ENCODE peak calls at places on chromosomes 3 and 15, in four cellular contexts. C is HuH-7, E is T47D, P is AG20443. A is an unnamed sample.

GRCh38 chr15:94487635-94488034 is 256.3 kb downstream of the MCTP2 start:
- DNase-seq in C (no peak), P (no peak), E (no peak), A (no peak)

GRCh38 chr15:41660235-41661077 is at the start of gene MGA:
- DNase-seq in C (peak; percentile 79), E (no peak), P (peak; percentile 99), A (peak; percentile 76)

GRCh38 chr15:88115529-88116152 is 140.9 kb downstream of the NTRK3 start:
- DNase-seq in P (no peak), C (no peak), E (no peak), A (no peak)

GRCh38 chr3:171284308-171285075 is 175.7 kb downstream of the TNIK start:
- DNase-seq in C (no peak), E (no peak), P (peak; percentile 92), A (no peak)

GRCh38 chr3:13022348-13023250 is 50.6 kb downstream of the IQSEC1 start:
- DNase-seq in C (no peak), E (no peak), P (peak; percentile 85), A (no peak)

GRCh38 chr15:93432474-93432873 is 343.5 kb upstream of the RGMA start:
- DNase-seq in E (no peak), C (no peak), P (no peak), A (no peak)

GRCh38 chr15:70348581-70349344 is 251.0 kb upstream of the TLE3 start:
- DNase-seq in E (no peak), C (peak; percentile 76), P (no peak), A (no peak)

GRCh38 chr3:134872405-134872804 is 77.3 kb downstream of the EPHB1 start:
- DNase-seq in E (no peak), P (no peak), C (no peak), A (no peak)

GRCh38 chr3:148631124-148631903 is 66.4 kb upstream of the AGTR1 start:
- DNase-seq in P (no peak), C (no peak), E (no peak), A (no peak)

GRCh38 chr3:187112934-187113793 is 26.1 kb downstream of the RPL39L start:
- DNase-seq in C (no peak), E (no peak), P (peak; percentile 29), A (no peak)

GRCh38 chr3:88283242-88283592 is 133.5 kb downstream of the C3orf38 start:
- DNase-seq in P (no peak), E (no peak), C (no peak), A (no peak)

GRCh38 chr3:14836049-14836468 is 17.3 kb downstream of the FGD5 start:
- DNase-seq in C (no peak), P (no peak), E (no peak), A (no peak)

GRCh38 chr3:51799879-51800757 is 21.1 kb upstream of the IQCF6 start:
- DNase-seq in C (peak; percentile 39), P (peak; percentile 67), E (no peak), A (peak; percentile 47)

GRCh38 chr3:1439395-1439794 is 346.6 kb downstream of the CNTN6 start:
- DNase-seq in P (no peak), E (no peak), C (peak; percentile 15), A (no peak)

GRCh38 chr3:13861461-13861860 is 18.4 kb downstream of the WNT7A start:
- DNase-seq in C (no peak), E (no peak), P (no peak), A (no peak)

GRCh38 chr3:133991209-133991608 is 38.5 kb downstream of the SLCO2A1 start:
- DNase-seq in E (no peak), P (peak; percentile 76), C (no peak), A (no peak)

A was measured in LNCaP clone FGC.